ENCODE peak calls at places on chromosomes 7 and 10, in five cellular contexts. One of them, this sample, is unnamed.

GRCh38 chr10:132706701-132707100 is 79.2 kb downstream of the NKX6-2 start:
- DNase-seq in AG04449: no peak
- DNase-seq in WERI-Rb-1: no peak
- DNase-seq in AG04450: no peak
- DNase-seq in astrocyte: no peak
- DNase-seq in this sample: no peak

GRCh38 chr10:48241301-48241700 is 33.2 kb downstream of the FRMPD2 start:
- DNase-seq in AG04450: no peak
- DNase-seq in astrocyte: no peak
- DNase-seq in AG04449: no peak
- DNase-seq in WERI-Rb-1: no peak
- DNase-seq in this sample: no peak

GRCh38 chr7:108244110-108244509 is 113.9 kb upstream of the LAMB4 start:
- DNase-seq in AG04449: no peak
- DNase-seq in WERI-Rb-1: no peak
- DNase-seq in astrocyte: no peak
- DNase-seq in AG04450: no peak
- DNase-seq in this sample: no peak

GRCh38 chr10:94105226-94105625 is 111.5 kb downstream of the PLCE1 start:
- DNase-seq in AG04450: no peak
- DNase-seq in AG04449: no peak
- DNase-seq in WERI-Rb-1: no peak
- DNase-seq in astrocyte: no peak
- DNase-seq in this sample: no peak

GRCh38 chr10:74502963-74503608 is 323.3 kb upstream of the KAT6B start:
- DNase-seq in AG04450: peak
- DNase-seq in AG04449: peak
- DNase-seq in astrocyte: peak
- DNase-seq in WERI-Rb-1: no peak
- DNase-seq in this sample: no peak

GRCh38 chr7:5417106-5418071 is 6.2 kb downstream of the TNRC18 start:
- DNase-seq in AG04450: no peak
- DNase-seq in AG04449: no peak
- DNase-seq in WERI-Rb-1: no peak
- DNase-seq in astrocyte: no peak
- DNase-seq in this sample: no peak

GRCh38 chr7:80851896-80852476 is 66.9 kb downstream of the SEMA3C start:
- DNase-seq in WERI-Rb-1: no peak
- DNase-seq in AG04450: peak
- DNase-seq in astrocyte: peak
- DNase-seq in AG04449: no peak
- DNase-seq in this sample: peak

GRCh38 chr7:124713086-124713485 is 52.5 kb downstream of the GPR37 start:
- DNase-seq in astrocyte: peak
- DNase-seq in AG04450: no peak
- DNase-seq in WERI-Rb-1: no peak
- DNase-seq in AG04449: no peak
- DNase-seq in this sample: no peak

GRCh38 chr10:7593068-7593467 is 73.7 kb downstream of the ITIH5 start:
- DNase-seq in astrocyte: no peak
- DNase-seq in AG04449: no peak
- DNase-seq in AG04450: no peak
- DNase-seq in WERI-Rb-1: no peak
- DNase-seq in this sample: no peak

GRCh38 chr7:156903232-156903909 is 10.4 kb upstream of the LMBR1 start:
- DNase-seq in AG04450: no peak
- DNase-seq in astrocyte: peak
- DNase-seq in WERI-Rb-1: no peak
- DNase-seq in AG04449: no peak
- DNase-seq in this sample: no peak

GRCh38 chr7:46197833-46198540 is 276.9 kb upstream of the IGFBP3 start:
- DNase-seq in AG04449: no peak
- DNase-seq in astrocyte: no peak
- DNase-seq in WERI-Rb-1: no peak
- DNase-seq in AG04450: no peak
- DNase-seq in this sample: no peak

GRCh38 chr10:132102071-132102716 is 36.4 kb downstream of the JAKMIP3 start:
- DNase-seq in AG04449: no peak
- DNase-seq in WERI-Rb-1: no peak
- DNase-seq in astrocyte: no peak
- DNase-seq in AG04450: no peak
- DNase-seq in this sample: no peak

GRCh38 chr7:1502845-1503244 is 1.3 kb downstream of the INTS1 start:
- DNase-seq in AG04449: no peak
- DNase-seq in WERI-Rb-1: no peak
- DNase-seq in AG04450: no peak
- DNase-seq in astrocyte: no peak
- DNase-seq in this sample: no peak

GRCh38 chr7:2824678-2825461 is 19.2 kb downstream of the GNA12 start:
- DNase-seq in WERI-Rb-1: no peak
- DNase-seq in astrocyte: no peak
- DNase-seq in AG04450: no peak
- DNase-seq in AG04449: no peak
- DNase-seq in this sample: no peak

GRCh38 chr10:3096149-3096548 is 28.8 kb downstream of the PFKP start:
- DNase-seq in astrocyte: peak
- DNase-seq in AG04449: no peak
- DNase-seq in AG04450: no peak
- DNase-seq in WERI-Rb-1: no peak
- DNase-seq in this sample: no peak

GRCh38 chr10:122170802-122171201 is 100.3 kb upstream of the BTBD16 start:
- DNase-seq in WERI-Rb-1: no peak
- DNase-seq in AG04449: no peak
- DNase-seq in astrocyte: no peak
- DNase-seq in AG04450: no peak
- DNase-seq in this sample: no peak

GRCh38 chr10:102831322-102832071 is 5.7 kb downstream of the CYP17A1 start:
- DNase-seq in WERI-Rb-1: no peak
- DNase-seq in AG04449: no peak
- DNase-seq in astrocyte: no peak
- DNase-seq in AG04450: no peak
- DNase-seq in this sample: no peak

GRCh38 chr10:118818621-118819221 is 64.0 kb upstream of the CACUL1 start:
- DNase-seq in WERI-Rb-1: peak
- DNase-seq in AG04449: no peak
- DNase-seq in AG04450: no peak
- DNase-seq in astrocyte: no peak
- DNase-seq in this sample: no peak

GRCh38 chr10:77678146-77678545 is 40.5 kb upstream of the KCNMA1 start:
- DNase-seq in WERI-Rb-1: no peak
- DNase-seq in astrocyte: no peak
- DNase-seq in AG04449: no peak
- DNase-seq in AG04450: no peak
- DNase-seq in this sample: no peak

GRCh38 chr10:124090630-124091209 is 2.7 kb downstream of the CHST15 start:
- DNase-seq in AG04450: no peak
- DNase-seq in AG04449: no peak
- DNase-seq in astrocyte: no peak
- DNase-seq in WERI-Rb-1: no peak
- DNase-seq in this sample: no peak

GRCh38 chr10:66167816-66168215 is 758.0 kb upstream of the LRRTM3 start:
- DNase-seq in astrocyte: no peak
- DNase-seq in AG04449: no peak
- DNase-seq in AG04450: no peak
- DNase-seq in WERI-Rb-1: no peak
- DNase-seq in this sample: peak

GRCh38 chr10:44233561-44234470 is 151.1 kb downstream of the CXCL12 start:
- DNase-seq in astrocyte: peak
- DNase-seq in AG04450: peak
- DNase-seq in WERI-Rb-1: peak
- DNase-seq in AG04449: no peak
- DNase-seq in this sample: no peak

GRCh38 chr7:30396379-30396778 is 82.2 kb downstream of the NOD1 start:
- DNase-seq in AG04450: no peak
- DNase-seq in astrocyte: no peak
- DNase-seq in WERI-Rb-1: no peak
- DNase-seq in AG04449: no peak
- DNase-seq in this sample: no peak

GRCh38 chr7:17056491-17057142 is 174.8 kb upstream of the AGR3 start:
- DNase-seq in WERI-Rb-1: no peak
- DNase-seq in AG04449: peak
- DNase-seq in astrocyte: peak
- DNase-seq in AG04450: peak
- DNase-seq in this sample: no peak

GRCh38 chr10:85565381-85565780 is 801.2 kb downstream of the GRID1 start:
- DNase-seq in AG04450: no peak
- DNase-seq in astrocyte: no peak
- DNase-seq in WERI-Rb-1: no peak
- DNase-seq in AG04449: no peak
- DNase-seq in this sample: no peak

GRCh38 chr7:13829914-13830603 is 159.4 kb downstream of the ETV1 start:
- DNase-seq in WERI-Rb-1: no peak
- DNase-seq in AG04450: peak
- DNase-seq in astrocyte: peak
- DNase-seq in AG04449: peak
- DNase-seq in this sample: no peak

GRCh38 chr7:155820246-155820645 is 8.0 kb upstream of the SHH start:
- DNase-seq in AG04450: no peak
- DNase-seq in WERI-Rb-1: no peak
- DNase-seq in astrocyte: no peak
- DNase-seq in AG04449: no peak
- DNase-seq in this sample: no peak

GRCh38 chr7:2920956-2921708 is 77.0 kb upstream of the GNA12 start:
- DNase-seq in astrocyte: no peak
- DNase-seq in AG04450: no peak
- DNase-seq in AG04449: no peak
- DNase-seq in WERI-Rb-1: no peak
- DNase-seq in this sample: no peak

GRCh38 chr7:44966731-44967538 is 11.9 kb downstream of the MYO1G start:
- DNase-seq in astrocyte: no peak
- DNase-seq in AG04450: no peak
- DNase-seq in AG04449: no peak
- DNase-seq in WERI-Rb-1: no peak
- DNase-seq in this sample: no peak

GRCh38 chr10:18713077-18713476 is 53.8 kb downstream of the ARL5B start:
- DNase-seq in WERI-Rb-1: no peak
- DNase-seq in AG04450: peak
- DNase-seq in astrocyte: peak
- DNase-seq in AG04449: peak
- DNase-seq in this sample: peak

GRCh38 chr10:7436490-7437100 is 25.8 kb upstream of the SFMBT2 start:
- DNase-seq in AG04449: no peak
- DNase-seq in WERI-Rb-1: no peak
- DNase-seq in astrocyte: no peak
- DNase-seq in AG04450: no peak
- DNase-seq in this sample: no peak

GRCh38 chr10:132640326-132641125 is 102.9 kb downstream of the INPP5A start:
- DNase-seq in AG04449: no peak
- DNase-seq in AG04450: no peak
- DNase-seq in astrocyte: no peak
- DNase-seq in WERI-Rb-1: no peak
- DNase-seq in this sample: no peak

GRCh38 chr10:97789770-97790397 is 18.1 kb upstream of the SFRP5 start:
- DNase-seq in astrocyte: no peak
- DNase-seq in WERI-Rb-1: no peak
- DNase-seq in AG04449: no peak
- DNase-seq in AG04450: no peak
- DNase-seq in this sample: no peak
- H3K4me3 ChIP-seq in astrocyte: no peak
- H3K4me3 ChIP-seq in WERI-Rb-1: no peak
- H3K4me3 ChIP-seq in AG04449: no peak
- H3K4me3 ChIP-seq in AG04450: no peak
- H3K4me3 ChIP-seq in this sample: no peak

DNA sequence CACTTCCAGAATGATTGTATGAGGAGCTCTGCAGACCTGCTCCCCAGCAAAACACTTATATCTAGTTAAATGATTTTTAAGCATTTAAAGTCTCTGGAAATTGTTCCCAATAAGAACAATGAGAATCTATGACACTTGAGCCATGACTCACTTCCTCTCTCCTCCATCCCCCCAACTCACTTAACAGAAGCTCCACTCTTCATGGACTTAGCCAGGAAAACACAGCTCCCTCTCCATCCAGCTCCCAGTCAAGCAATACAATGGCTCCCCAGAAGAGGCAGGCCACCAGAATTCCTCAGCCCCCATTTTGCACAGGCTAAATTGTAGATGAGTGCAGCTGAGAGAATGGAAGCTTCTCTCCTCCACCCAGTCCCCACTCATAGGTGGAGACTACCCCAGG is 27.0 kb downstream of the AOC1 start:
- DNase-seq in WERI-Rb-1: no peak
- DNase-seq in AG04450: no peak
- DNase-seq in astrocyte: peak
- DNase-seq in AG04449: no peak
- DNase-seq in this sample: no peak
- TF ChIP-seq CTCF in WERI-Rb-1: no peak
- TF ChIP-seq CTCF in AG04450: no peak
- TF ChIP-seq CTCF in astrocyte: no peak
- TF ChIP-seq CTCF in AG04449: no peak
- TF ChIP-seq CTCF in this sample: no peak

GRCh38 chr10:27197980-27198645 is 42.5 kb downstream of the ACBD5 start:
- DNase-seq in AG04450: no peak
- DNase-seq in WERI-Rb-1: no peak
- DNase-seq in astrocyte: no peak
- DNase-seq in AG04449: no peak
- DNase-seq in this sample: no peak
- H3K4me3 ChIP-seq in AG04450: no peak
- H3K4me3 ChIP-seq in WERI-Rb-1: no peak
- H3K4me3 ChIP-seq in astrocyte: no peak
- H3K4me3 ChIP-seq in AG04449: no peak
- H3K4me3 ChIP-seq in this sample: no peak

GRCh38 chr7:79091661-79092060 is 361.8 kb downstream of the MAGI2 start:
- DNase-seq in astrocyte: peak
- DNase-seq in AG04450: no peak
- DNase-seq in AG04449: peak
- DNase-seq in WERI-Rb-1: no peak
- DNase-seq in this sample: no peak
- TF ChIP-seq CTCF in astrocyte: no peak
- TF ChIP-seq CTCF in AG04450: no peak
- TF ChIP-seq CTCF in AG04449: no peak
- TF ChIP-seq CTCF in WERI-Rb-1: no peak
- TF ChIP-seq CTCF in this sample: no peak